ENCODE peak calls at places on chromosomes 3 and 15, in seven cellular contexts. G, P, K, H, X, W and B are unnamed samples.

GRCh38 chr3:12810963-12811362 is 14.5 kb downstream of the CAND2 start:
- DNase-seq in G (no peak), P (no peak), K (no peak), H (no peak), X (no peak), W (no peak), B (no peak)

GRCh38 chr15:73994419-73994883 is at the start of gene PML:
- DNase-seq in G (peak; percentile 97), P (peak; percentile 99), K (peak; percentile 99), H (peak; percentile 95), X (peak; percentile 97), W (peak; percentile 96), B (peak; percentile 97)

GRCh38 chr3:33525232-33525631 is 85.0 kb upstream of the UBP1 start:
- DNase-seq in G (no peak), P (no peak), K (no peak), H (no peak), X (no peak), W (no peak), B (no peak)

GRCh38 chr15:85430406-85431204 is 50.2 kb downstream of the AKAP13 start:
- DNase-seq in G (peak; percentile 30), P (no peak), K (no peak), H (no peak), X (no peak), W (no peak), B (peak; percentile 67)

GRCh38 chr3:12991481-12991837 is 81.8 kb downstream of the IQSEC1 start:
- DNase-seq in G (no peak), P (no peak), K (no peak), H (no peak), X (no peak), W (no peak), B (no peak)

GRCh38 chr3:183108002-183108449 is 8.7 kb upstream of the MCCC1 start:
- DNase-seq in G (peak; percentile 40), P (no peak), K (no peak), H (no peak), X (peak; percentile 34), W (no peak), B (no peak)

GRCh38 chr3:36097180-36097579 is 283.1 kb upstream of the STAC start:
- DNase-seq in G (no peak), P (no peak), K (no peak), H (no peak), X (no peak), W (no peak), B (no peak)

GRCh38 chr3:150913174-150913922 is 8.1 kb upstream of the MINDY4B start:
- DNase-seq in G (no peak), P (no peak), K (no peak), H (no peak), X (no peak), W (no peak), B (no peak)

GRCh38 chr3:11037241-11037873 is 44.8 kb downstream of the SLC6A1 start:
- DNase-seq in G (no peak), P (no peak), K (no peak), H (no peak), X (no peak), W (peak; percentile 51), B (no peak)

GRCh38 chr3:72047472-72047871 is 262.5 kb upstream of the PROK2 start:
- DNase-seq in G (no peak), P (no peak), K (no peak), H (no peak), X (no peak), W (no peak), B (no peak)

GRCh38 chr3:52091566-52092290 is 35.4 kb upstream of the DUSP7 start:
- DNase-seq in G (peak; percentile 46), P (peak; percentile 51), K (no peak), H (no peak), X (no peak), W (peak; percentile 53), B (no peak)

GRCh38 chr15:59334063-59334415 is 38.6 kb downstream of the MYO1E start:
- DNase-seq in G (no peak), P (no peak), K (no peak), H (no peak), X (no peak), W (no peak), B (no peak)

GRCh38 chr15:90315276-90315982 is 36.7 kb upstream of the ZNF774 start:
- DNase-seq in G (peak; percentile 72), P (no peak), K (peak; percentile 91), H (no peak), X (peak; percentile 46), W (peak; percentile 55), B (no peak)

GRCh38 chr3:141275511-141275910 is 43.9 kb downstream of the PXYLP1 start:
- DNase-seq in G (no peak), P (no peak), K (no peak), H (no peak), X (no peak), W (no peak), B (no peak)

GRCh38 chr3:50161320-50161719 is 6.2 kb downstream of the SEMA3F start:
- DNase-seq in G (no peak), P (no peak), K (no peak), H (no peak), X (no peak), W (no peak), B (no peak)

GRCh38 chr15:78298983-78299301 is 467 bp downstream of the SKIC8 start:
- DNase-seq in G (no peak), P (no peak), K (no peak), H (no peak), X (no peak), W (no peak), B (no peak)